ENCODE peak calls at places on chromosome 6, in seven cellular contexts. E is heart right ventricle; B is CD8-positive, alpha-beta T cell; C is CD4-positive, alpha-beta memory T cell; U is spleen; O is psoas muscle; N is tibial artery. K is an unnamed sample. For H3K36me3 and H3K9me3, the result is how much of the 10 kb centered on the place peaks cover.

GRCh38 chr6:25342784-25343183 is 63.6 kb downstream of the CARMIL1 start:
- DNase-seq in E (no peak), B (no peak), C (no peak), U (no peak), O (no peak), N (no peak), K (no peak)

GRCh38 chr6:27205375-27206278 is 41.9 kb upstream of the PRSS16 start:
- DNase-seq in E (no peak), B (no peak), C (peak), U (no peak), O (no peak), N (no peak), K (no peak)

GRCh38 chr6:141484726-141485125 is 648.0 kb upstream of the GJE1 start:
- DNase-seq in E (no peak), B (no peak), C (peak), U (no peak), O (no peak), N (no peak), K (peak)

GRCh38 chr6:162862462-162862861 is 134.7 kb downstream of the PACRG start:
- DNase-seq in E (no peak), B (no peak), C (no peak), U (no peak), O (no peak), N (no peak), K (no peak)

GRCh38 chr6:45185403-45186251 is 142.5 kb upstream of the RUNX2 start:
- DNase-seq in E (no peak), B (peak), C (no peak), U (no peak), O (no peak), N (no peak), K (no peak)

GRCh38 chr6:22437665-22438064 is 131.7 kb upstream of the HDGFL1 start:
- DNase-seq in E (no peak), B (no peak), C (no peak), U (no peak), O (no peak), N (no peak), K (no peak)

GRCh38 chr6:151847064-151847463 is 39.6 kb downstream of the ESR1 start:
- DNase-seq in E (no peak), B (no peak), C (no peak), U (no peak), O (no peak), N (no peak), K (peak)

GRCh38 chr6:108175176-108175591 is 9.4 kb downstream of the NR2E1 start:
- DNase-seq in E (no peak), B (no peak), C (no peak), U (no peak), O (no peak), N (no peak), K (no peak)

GRCh38 chr6:44202972-44203750 is 13.6 kb upstream of the MYMX start:
- DNase-seq in E (no peak), B (no peak), C (no peak), U (no peak), O (no peak), N (no peak), K (no peak)

GRCh38 chr6:166619912-166620311 is 7.1 kb downstream of the RPS6KA2 start:
- DNase-seq in E (no peak), B (peak), C (no peak), U (no peak), O (peak), N (no peak), K (peak)

GRCh38 chr6:112665815-112666214 is 318.7 kb downstream of the RFPL4B start:
- DNase-seq in E (no peak), B (no peak), C (no peak), U (no peak), O (no peak), N (no peak), K (no peak)

GRCh38 chr6:164230804-164231203 is 816.3 kb downstream of the QKI start:
- DNase-seq in E (no peak), B (no peak), C (no peak), U (no peak), O (no peak), N (no peak), K (no peak)

GRCh38 chr6:52362443-52363221 is 681 bp downstream of the PAQR8 start:
- DNase-seq in E (peak), B (peak), C (peak), U (peak), O (peak), N (peak), K (peak)

GRCh38 chr6:129164032-129164431 is 281.1 kb downstream of the LAMA2 start:
- DNase-seq in E (no peak), B (no peak), C (no peak), U (no peak), O (no peak), N (no peak), K (no peak)

GRCh38 chr6:151481752-151482151 is 12.1 kb upstream of the CCDC170 start:
- DNase-seq in E (no peak), B (no peak), C (peak), U (no peak), O (no peak), N (no peak), K (no peak)

GRCh38 chr6:27375613-27376079 is 12.9 kb upstream of the ZNF391 start:
- DNase-seq in E (no peak), B (no peak), C (no peak), U (no peak), O (no peak), N (no peak), K (no peak)

GRCh38 chr6:159008656-159009288 is 8.8 kb upstream of the RSPH3 start:
- DNase-seq in E (no peak), B (peak), C (peak), U (no peak), O (no peak), N (no peak), K (no peak)

DNA sequence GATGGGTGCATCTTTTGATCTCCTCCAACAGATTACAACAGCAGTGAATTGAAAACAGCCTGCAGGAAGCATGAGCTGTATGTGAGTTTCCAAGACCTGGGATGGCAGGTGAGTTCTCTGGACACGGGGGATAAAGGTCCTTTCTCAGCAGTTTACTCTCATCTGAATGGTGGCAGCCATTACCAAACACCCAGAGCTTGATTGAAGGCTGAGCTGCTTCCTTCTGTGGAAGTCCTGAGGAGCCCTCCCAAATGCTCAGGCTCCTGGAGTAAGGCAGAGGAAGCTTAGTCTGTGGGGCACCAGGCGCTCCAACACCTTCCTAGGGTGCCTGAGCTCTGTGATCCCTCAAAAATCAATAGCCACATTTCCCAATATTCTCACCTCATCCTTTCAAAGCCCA is 31.5 kb downstream of the TXNDC5 start:
- DNase-seq in E (no peak), B (no peak), C (no peak), U (no peak), O (no peak), N (no peak), K (no peak)
- H3K36me3 ChIP-seq in E (half or more), B (under half), C (under half), U (under half), O (under half), N (under half), K (under half)

GRCh38 chr6:167736486-167737204 is 90.1 kb upstream of the AFDN start:
- DNase-seq in E (no peak), B (no peak), C (no peak), U (peak), O (no peak), N (peak), K (no peak)

GRCh38 chr6:167735498-167736201 is 91.1 kb upstream of the AFDN start:
- DNase-seq in E (no peak), B (no peak), C (no peak), U (peak), O (no peak), N (peak), K (no peak)

GRCh38 chr6:167734662-167735497 is 91.8 kb upstream of the AFDN start:
- DNase-seq in E (no peak), B (no peak), C (no peak), U (peak), O (no peak), N (peak), K (no peak)

GRCh38 chr6:167731731-167732422 is 94.8 kb upstream of the AFDN start:
- DNase-seq in E (no peak), B (no peak), C (no peak), U (peak), O (no peak), N (no peak), K (peak)

GRCh38 chr6:167733740-167734661 is 92.7 kb upstream of the AFDN start:
- DNase-seq in E (no peak), B (no peak), C (no peak), U (peak), O (no peak), N (peak), K (peak)
- H3K9me3 ChIP-seq in E (under half), B (under half), C (under half), U (under half), O (under half), N (under half), K (under half)

GRCh38 chr6:6942826-6943225 is 164.9 kb upstream of the RREB1 start:
- DNase-seq in E (peak), B (no peak), C (no peak), U (peak), O (peak), N (peak), K (peak)
- H3K4me3 ChIP-seq in E (peak), B (no peak), C (no peak), U (peak), O (peak), N (no peak), K (peak)

GRCh38 chr6:122449084-122449483 is 22.5 kb downstream of the SERINC1 start:
- DNase-seq in E (no peak), B (no peak), C (no peak), U (no peak), O (no peak), N (no peak), K (no peak)

DNA sequence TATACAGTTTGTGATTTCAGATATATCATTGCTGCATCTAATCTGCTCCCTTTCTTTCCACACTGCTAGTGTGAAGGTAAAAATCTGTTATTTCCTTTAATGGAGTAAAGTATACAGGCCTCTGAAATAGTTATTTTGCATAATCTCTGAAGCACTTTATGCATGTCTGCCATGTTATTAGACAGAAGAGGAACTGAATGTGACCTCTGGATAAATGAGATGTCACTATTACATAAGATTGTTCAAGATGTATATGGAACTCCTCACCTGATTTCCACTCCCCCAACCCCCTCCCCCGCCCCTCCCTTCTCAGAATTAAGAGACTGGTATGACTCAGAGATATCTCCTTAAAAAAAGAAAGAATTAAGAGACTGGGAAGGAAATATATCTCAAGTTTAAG is 26.3 kb downstream of the SERINC1 start:
- DNase-seq in E (no peak), B (no peak), C (no peak), U (no peak), O (no peak), N (no peak), K (no peak)
- H3K36me3 ChIP-seq in E (half or more), B (half or more), C (under half), U (under half), O (under half), N (half or more), K (under half)